ENCODE peak calls at places on chromosomes 16 and 17, in five cellular contexts. B, L, I, E and K are unnamed samples.

GRCh38 chr17:38701504-38702165 is 3.4 kb upstream of the MLLT6 start:
- DNase-seq in B (no peak), L (peak; percentile 33), I (peak; percentile 50), E (peak; percentile 55), K (no peak)

GRCh38 chr17:17702370-17702769 is 21.1 kb downstream of the RAI1 start:
- DNase-seq in B (no peak), L (no peak), I (no peak), E (no peak), K (no peak)

GRCh38 chr17:9529033-9529748 is 46.4 kb downstream of the STX8 start:
- DNase-seq in B (no peak), L (peak; percentile 60), I (no peak), E (no peak), K (no peak)

GRCh38 chr16:3561626-3562025 is 15.6 kb downstream of the NLRC3 start:
- DNase-seq in B (no peak), L (no peak), I (no peak), E (no peak), K (no peak)

GRCh38 chr17:67080804-67081203 is 36.5 kb downstream of the CACNG1 start:
- DNase-seq in B (no peak), L (no peak), I (no peak), E (no peak), K (no peak)

GRCh38 chr17:47649153-47649971 is at the start of gene KPNB1:
- DNase-seq in B (peak; percentile 100), L (peak; percentile 100), I (peak; percentile 99), E (peak; percentile 99), K (peak; percentile 99)

GRCh38 chr16:54954220-54954619 is 23.6 kb downstream of the IRX5 start:
- DNase-seq in B (no peak), L (no peak), I (no peak), E (no peak), K (no peak)

GRCh38 chr16:81094771-81095251 is 1.4 kb downstream of the GCSH start:
- DNase-seq in B (no peak), L (peak; percentile 66), I (no peak), E (no peak), K (no peak)

GRCh38 chr17:2388020-2388704 is 12.7 kb downstream of the MNT start:
- DNase-seq in B (no peak), L (no peak), I (no peak), E (no peak), K (no peak)

GRCh38 chr16:5016967-5017677 is 16.6 kb downstream of the NAGPA start:
- DNase-seq in B (no peak), L (no peak), I (no peak), E (no peak), K (no peak)

GRCh38 chr16:8678068-8678927 is 3.9 kb downstream of the ABAT start:
- DNase-seq in B (peak; percentile 18), L (peak; percentile 65), I (no peak), E (no peak), K (no peak)

GRCh38 chr17:83064732-83065659 is 14.4 kb upstream of the METRNL start:
- DNase-seq in B (no peak), L (no peak), I (peak; percentile 15), E (peak; percentile 67), K (peak; percentile 66)

GRCh38 chr16:55915116-55915827 is 40.1 kb upstream of the CES5A start:
- DNase-seq in B (no peak), L (no peak), I (no peak), E (no peak), K (no peak)

GRCh38 chr16:69150146-69150865 is 17.9 kb downstream of the UTP4 start:
- DNase-seq in B (peak; percentile 65), L (peak; percentile 86), I (peak; percentile 46), E (peak; percentile 74), K (no peak)

GRCh38 chr17:36731091-36731490 is 129.7 kb downstream of the MRM1 start:
- DNase-seq in B (no peak), L (no peak), I (no peak), E (peak; percentile 35), K (no peak)

GRCh38 chr16:16143038-16143763 is 80.1 kb downstream of the ABCC6 start:
- DNase-seq in B (no peak), L (no peak), I (peak; percentile 26), E (no peak), K (no peak)

GRCh38 chr16:64121473-64121872 is 1000.4 kb downstream of the CDH11 start:
- DNase-seq in B (peak; percentile 3), L (peak; percentile 80), I (no peak), E (no peak), K (no peak)

GRCh38 chr17:62675260-62675659 is 47.8 kb downstream of the MRC2 start:
- DNase-seq in B (no peak), L (no peak), I (no peak), E (no peak), K (no peak)

GRCh38 chr17:32513579-32513978 is 26.8 kb downstream of the CDK5R1 start:
- DNase-seq in B (no peak), L (no peak), I (no peak), E (no peak), K (no peak)

GRCh38 chr16:78452030-78452429 is 352.6 kb downstream of the WWOX start:
- DNase-seq in B (no peak), L (no peak), I (no peak), E (no peak), K (no peak)

GRCh38 chr17:6853764-6854442 is 22.4 kb upstream of the TEKT1 start:
- DNase-seq in B (no peak), L (no peak), I (no peak), E (no peak), K (no peak)

GRCh38 chr17:2262146-2262587 is 41.4 kb downstream of the SMG6 start:
- DNase-seq in B (peak; percentile 46), L (peak; percentile 91), I (no peak), E (no peak), K (no peak)

GRCh38 chr17:731943-732787 is at the start of gene TLCD3A:
- DNase-seq in B (no peak), L (peak; percentile 56), I (no peak), E (peak; percentile 77), K (peak; percentile 83)

GRCh38 chr17:246226-246625 is 64.8 kb upstream of the DOC2B start:
- DNase-seq in B (no peak), L (no peak), I (no peak), E (peak; percentile 40), K (no peak)

GRCh38 chr17:48970865-48971687 is 2.7 kb upstream of the GIP start:
- DNase-seq in B (no peak), L (no peak), I (no peak), E (no peak), K (no peak)

GRCh38 chr17:10022416-10022815 is 117.3 kb upstream of the RCVRN start:
- DNase-seq in B (no peak), L (no peak), I (no peak), E (no peak), K (no peak)

GRCh38 chr16:35188288-35189155 is 1729.1 kb downstream of the TP53TG3F start:
- DNase-seq in B (no peak), L (no peak), I (no peak), E (no peak), K (no peak)

GRCh38 chr16:24151482-24151939 is 104.6 kb upstream of the CACNG3 start:
- DNase-seq in B (no peak), L (no peak), I (no peak), E (no peak), K (no peak)

GRCh38 chr17:37841232-37841631 is 83.0 kb upstream of the TBC1D3K start:
- DNase-seq in B (no peak), L (no peak), I (no peak), E (no peak), K (no peak)

GRCh38 chr17:57552114-57552601 is 192.9 kb downstream of the CCDC182 start:
- DNase-seq in B (no peak), L (peak; percentile 22), I (peak; percentile 64), E (no peak), K (no peak)

GRCh38 chr17:72332367-72332766 is 211.5 kb downstream of the SOX9 start:
- DNase-seq in B (no peak), L (no peak), I (no peak), E (no peak), K (no peak)

GRCh38 chr16:29757950-29758466 is 12.2 kb upstream of the C16orf54 start:
- DNase-seq in B (peak; percentile 47), L (peak; percentile 56), I (no peak), E (no peak), K (no peak)
- TF ChIP-seq CTCF in B (peak; percentile 41), L (no peak), I (no peak), E (no peak), K (peak; percentile 27)

DNA sequence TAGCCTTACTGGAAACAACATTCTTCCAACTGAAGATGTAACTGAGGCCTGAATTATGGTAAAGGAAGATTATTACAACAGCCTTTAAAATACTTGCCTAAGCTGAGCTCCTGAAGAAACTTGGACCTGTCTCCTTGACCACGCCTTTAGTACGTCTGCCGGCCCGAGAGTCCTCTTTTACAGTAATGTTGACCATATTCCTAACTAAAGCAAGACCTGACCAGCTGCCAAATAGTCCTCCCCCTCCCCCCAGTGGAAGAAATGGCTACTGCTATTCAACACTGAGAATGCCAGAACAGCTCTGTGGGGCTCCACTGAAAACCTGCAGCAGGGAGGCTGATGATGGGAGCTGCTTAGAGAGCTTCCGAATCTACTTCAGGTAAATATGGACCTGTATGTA is 12.6 kb upstream of the FOXJ1 start:
- DNase-seq in B (no peak), L (peak; percentile 18), I (no peak), E (no peak), K (no peak)
- TF ChIP-seq CTCF in B (peak; percentile 42), L (peak; percentile 20), I (no peak), E (no peak), K (peak; percentile 48)

DNA sequence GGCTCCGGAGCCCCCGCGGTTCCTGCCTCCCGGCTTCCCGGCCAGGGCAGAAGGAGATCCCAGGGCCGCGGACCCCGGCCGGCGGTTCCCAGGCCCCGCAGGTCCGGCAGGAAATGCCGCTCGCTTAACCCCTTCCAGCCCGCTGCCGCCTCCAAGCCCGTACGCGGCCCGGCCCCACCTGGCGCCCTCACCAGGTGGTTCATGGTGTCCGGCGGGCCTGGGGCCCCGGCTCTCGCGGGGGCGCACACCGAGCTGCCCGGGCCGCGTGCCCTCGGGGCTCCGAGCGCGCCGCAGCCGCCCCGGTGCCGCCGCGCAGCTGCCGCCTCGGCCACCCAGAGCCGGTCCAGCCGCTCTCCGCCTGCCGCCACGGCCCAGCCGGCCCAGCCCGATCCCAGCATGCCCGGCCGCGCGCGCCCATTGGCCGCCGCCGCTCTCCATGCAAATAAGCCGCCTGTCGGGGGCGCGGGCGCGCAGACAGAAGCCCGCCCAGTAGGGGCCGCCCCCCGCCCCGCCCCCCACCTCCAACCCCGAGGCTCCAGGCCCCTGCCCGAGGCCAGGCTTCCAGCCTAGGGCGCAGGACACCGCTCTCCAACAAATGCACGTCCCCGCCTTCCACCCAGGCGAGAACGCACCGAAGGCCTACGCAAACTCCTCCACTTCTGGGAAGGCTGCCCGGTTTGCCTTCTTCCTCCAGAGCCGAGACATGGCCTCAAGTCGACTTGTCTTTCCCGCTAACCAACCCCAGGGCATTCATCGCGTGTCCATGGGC is at the start of gene BCAR1:
- DNase-seq in B (peak; percentile 73), L (peak; percentile 94), I (no peak), E (peak; percentile 91), K (peak; percentile 86)
- TF ChIP-seq CTCF in B (no peak), L (no peak), I (no peak), E (no peak), K (peak; percentile 34)

GRCh38 chr16:66030036-66030435 is 336.5 kb upstream of the CDH5 start:
- DNase-seq in B (peak; percentile 61), L (peak; percentile 83), I (no peak), E (no peak), K (no peak)

GRCh38 chr16:66026931-66027330 is 339.6 kb upstream of the CDH5 start:
- DNase-seq in B (no peak), L (no peak), I (no peak), E (no peak), K (no peak)

GRCh38 chr16:66025751-66026150 is 340.7 kb upstream of the CDH5 start:
- DNase-seq in B (no peak), L (no peak), I (no peak), E (no peak), K (no peak)

GRCh38 chr16:66028505-66029216 is 337.8 kb upstream of the CDH5 start:
- DNase-seq in B (peak; percentile 42), L (peak; percentile 96), I (no peak), E (no peak), K (no peak)

GRCh38 chr16:66026211-66026610 is 340.3 kb upstream of the CDH5 start:
- DNase-seq in B (no peak), L (peak; percentile 41), I (no peak), E (no peak), K (no peak)
- TF ChIP-seq CTCF in B (peak; percentile 41), L (peak; percentile 49), I (no peak), E (no peak), K (peak; percentile 53)